ENCODE peak calls at places on chromosomes 4 and X, in five cellular contexts. One of them, this sample, is unnamed.

GRCh38 chr4:131427000-131427399 is 1722.1 kb upstream of the PCDH10 start:
- DNase-seq in astrocyte of the spinal cord: no peak
- DNase-seq in activated gamma-delta T cell: no peak
- DNase-seq in NCI-H2029 treated with DMSO at 0.1 percent for 48 hours: no peak
- DNase-seq in germinal center: no peak
- DNase-seq in this sample: no peak

GRCh38 chrX:3271485-3272186 is 74.8 kb downstream of the MXRA5 start:
- DNase-seq in activated gamma-delta T cell: no peak
- DNase-seq in germinal center: no peak
- DNase-seq in NCI-H2029 treated with DMSO at 0.1 percent for 48 hours: no peak
- DNase-seq in astrocyte of the spinal cord: peak
- DNase-seq in this sample: no peak

GRCh38 chr4:15649914-15650545 is 5.1 kb downstream of the FBXL5 start:
- DNase-seq in NCI-H2029 treated with DMSO at 0.1 percent for 48 hours: peak
- DNase-seq in activated gamma-delta T cell: no peak
- DNase-seq in germinal center: peak
- DNase-seq in astrocyte of the spinal cord: peak
- DNase-seq in this sample: peak

GRCh38 chrX:12011075-12011474 is 127.2 kb upstream of the FRMPD4 start:
- DNase-seq in astrocyte of the spinal cord: peak
- DNase-seq in NCI-H2029 treated with DMSO at 0.1 percent for 48 hours: no peak
- DNase-seq in activated gamma-delta T cell: no peak
- DNase-seq in germinal center: no peak
- DNase-seq in this sample: no peak

GRCh38 chr4:143270266-143270838 is 66.3 kb upstream of the GAB1 start:
- DNase-seq in activated gamma-delta T cell: no peak
- DNase-seq in astrocyte of the spinal cord: no peak
- DNase-seq in NCI-H2029 treated with DMSO at 0.1 percent for 48 hours: no peak
- DNase-seq in germinal center: no peak
- DNase-seq in this sample: no peak

GRCh38 chr4:78642934-78643333 is 91.4 kb downstream of the ANXA3 start:
- DNase-seq in astrocyte of the spinal cord: no peak
- DNase-seq in activated gamma-delta T cell: no peak
- DNase-seq in germinal center: no peak
- DNase-seq in NCI-H2029 treated with DMSO at 0.1 percent for 48 hours: no peak
- DNase-seq in this sample: no peak

GRCh38 chrX:154384284-154384892 is 5.3 kb downstream of the EMD start:
- DNase-seq in germinal center: no peak
- DNase-seq in astrocyte of the spinal cord: no peak
- DNase-seq in activated gamma-delta T cell: no peak
- DNase-seq in NCI-H2029 treated with DMSO at 0.1 percent for 48 hours: no peak
- DNase-seq in this sample: no peak

GRCh38 chr4:10094841-10095240 is 21.8 kb downstream of the WDR1 start:
- DNase-seq in astrocyte of the spinal cord: no peak
- DNase-seq in NCI-H2029 treated with DMSO at 0.1 percent for 48 hours: no peak
- DNase-seq in germinal center: no peak
- DNase-seq in activated gamma-delta T cell: no peak
- DNase-seq in this sample: no peak

GRCh38 chr4:16585053-16585452 is 313.4 kb downstream of the LDB2 start:
- DNase-seq in astrocyte of the spinal cord: no peak
- DNase-seq in germinal center: no peak
- DNase-seq in activated gamma-delta T cell: no peak
- DNase-seq in NCI-H2029 treated with DMSO at 0.1 percent for 48 hours: no peak
- DNase-seq in this sample: no peak

GRCh38 chr4:123017636-123018390 is 95.4 kb upstream of the NUDT6 start:
- DNase-seq in activated gamma-delta T cell: no peak
- DNase-seq in NCI-H2029 treated with DMSO at 0.1 percent for 48 hours: no peak
- DNase-seq in astrocyte of the spinal cord: peak
- DNase-seq in germinal center: no peak
- DNase-seq in this sample: no peak

GRCh38 chrX:87697409-87697808 is 179.8 kb downstream of the KLHL4 start:
- DNase-seq in germinal center: no peak
- DNase-seq in astrocyte of the spinal cord: no peak
- DNase-seq in NCI-H2029 treated with DMSO at 0.1 percent for 48 hours: no peak
- DNase-seq in activated gamma-delta T cell: no peak
- DNase-seq in this sample: no peak

GRCh38 chr4:185307136-185307950 is 88.4 kb downstream of the LRP2BP start:
- DNase-seq in astrocyte of the spinal cord: no peak
- DNase-seq in germinal center: no peak
- DNase-seq in activated gamma-delta T cell: no peak
- DNase-seq in NCI-H2029 treated with DMSO at 0.1 percent for 48 hours: no peak
- DNase-seq in this sample: no peak

GRCh38 chr4:47427936-47428335 is 35.6 kb downstream of the COMMD8 start:
- DNase-seq in astrocyte of the spinal cord: no peak
- DNase-seq in germinal center: no peak
- DNase-seq in activated gamma-delta T cell: no peak
- DNase-seq in NCI-H2029 treated with DMSO at 0.1 percent for 48 hours: no peak
- DNase-seq in this sample: no peak

GRCh38 chr4:10587697-10588096 is 96.9 kb downstream of the CLNK start:
- DNase-seq in NCI-H2029 treated with DMSO at 0.1 percent for 48 hours: peak
- DNase-seq in germinal center: no peak
- DNase-seq in activated gamma-delta T cell: no peak
- DNase-seq in astrocyte of the spinal cord: peak
- DNase-seq in this sample: peak

GRCh38 chr4:28267166-28267565 is 1406.5 kb downstream of the STIM2 start:
- DNase-seq in NCI-H2029 treated with DMSO at 0.1 percent for 48 hours: no peak
- DNase-seq in activated gamma-delta T cell: no peak
- DNase-seq in astrocyte of the spinal cord: no peak
- DNase-seq in germinal center: no peak
- DNase-seq in this sample: no peak

GRCh38 chrX:121010218-121010617 is 24.7 kb upstream of the CT47A1 start:
- DNase-seq in astrocyte of the spinal cord: peak
- DNase-seq in NCI-H2029 treated with DMSO at 0.1 percent for 48 hours: no peak
- DNase-seq in activated gamma-delta T cell: no peak
- DNase-seq in germinal center: no peak
- DNase-seq in this sample: no peak